ENCODE peak calls at places on chromosomes 7 and 10, in nine cellular contexts. P, M, L, Q, S, A, W, O and H are unnamed samples.

GRCh38 chr7:114303301-114303700 is 111.3 kb upstream of the FOXP2 start:
- DNase-seq in Q (no peak), W (no peak), P (no peak), M (no peak), A (no peak), S (no peak), L (no peak), O (no peak), H (no peak)

GRCh38 chr10:64112697-64113367 is 591.6 kb downstream of the REEP3 start:
- DNase-seq in P (no peak), A (no peak), O (no peak), L (no peak), Q (no peak), S (no peak), W (no peak), M (no peak), H (no peak)

GRCh38 chr10:61621538-61622150 is 41.1 kb upstream of the CABCOCO1 start:
- DNase-seq in Q (no peak), A (no peak), O (no peak), S (no peak), L (no peak), W (no peak), P (no peak), M (no peak), H (no peak)

GRCh38 chr7:79982151-79982770 is 152.4 kb upstream of the GNAI1 start:
- DNase-seq in L (no peak), P (no peak), O (no peak), Q (peak; percentile 70), S (no peak), M (no peak), W (no peak), A (no peak), H (no peak)

GRCh38 chr7:11182736-11183135 is 209.1 kb downstream of the PHF14 start:
- DNase-seq in W (no peak), S (no peak), L (no peak), A (no peak), Q (peak; percentile 76), M (no peak), P (no peak), O (no peak), H (no peak)

GRCh38 chr10:47458466-47459154 is 25.3 kb downstream of the ANXA8 start:
- DNase-seq in L (no peak), O (no peak), P (no peak), S (no peak), M (no peak), A (peak; percentile 65), Q (peak; percentile 89), W (no peak), H (no peak)

GRCh38 chr7:17939670-17940301 is 508 bp downstream of the SNX13 start:
- DNase-seq in P (peak; percentile 46), L (no peak), M (peak; percentile 35), O (peak; percentile 62), A (peak; percentile 58), Q (peak; percentile 35), S (peak; percentile 47), W (peak; percentile 54), H (no peak)

GRCh38 chr10:24778298-24778697 is 54.6 kb upstream of the ARHGAP21 start:
- DNase-seq in S (no peak), W (no peak), P (no peak), Q (no peak), A (no peak), L (no peak), M (no peak), O (no peak), H (no peak)

GRCh38 chr10:77837248-77837924 is 89.2 kb downstream of the DLG5 start:
- DNase-seq in O (no peak), M (no peak), P (peak; percentile 71), L (no peak), Q (peak; percentile 66), S (no peak), A (no peak), W (peak; percentile 31), H (no peak)

GRCh38 chr7:452791-453455 is 66.7 kb downstream of the PDGFA start:
- DNase-seq in A (no peak), P (no peak), W (no peak), O (no peak), S (no peak), Q (no peak), L (no peak), M (no peak), H (peak; percentile 14)

GRCh38 chr7:149568218-149568617 is 70.6 kb upstream of the ZNF746 start:
- DNase-seq in M (no peak), W (no peak), P (no peak), Q (no peak), A (no peak), O (no peak), S (no peak), L (no peak), H (no peak)

GRCh38 chr7:149570784-149571183 is 73.2 kb upstream of the ZNF746 start:
- DNase-seq in P (no peak), M (no peak), Q (no peak), O (no peak), W (no peak), L (no peak), A (no peak), S (no peak), H (no peak)

GRCh38 chr7:149566103-149566502 is 68.5 kb upstream of the ZNF746 start:
- DNase-seq in A (no peak), P (no peak), W (no peak), O (no peak), L (no peak), M (no peak), S (no peak), Q (no peak), H (no peak)

GRCh38 chr7:149569726-149570422 is 72.3 kb upstream of the ZNF746 start:
- DNase-seq in W (no peak), A (peak; percentile 30), P (no peak), Q (no peak), S (no peak), L (no peak), M (no peak), O (no peak), H (no peak)

GRCh38 chr7:149569025-149569725 is 71.6 kb upstream of the ZNF746 start:
- DNase-seq in M (no peak), Q (peak; percentile 92), L (no peak), A (peak; percentile 74), W (no peak), P (no peak), S (no peak), O (no peak), H (no peak)
- H3K4me3 ChIP-seq in M (no peak overlapping the region), Q (no peak overlapping the region), L (no peak overlapping the region), A (peak overlapping the region; percentile 6), W (no peak overlapping the region), P (no peak overlapping the region), S (no peak overlapping the region), O (no peak overlapping the region), H (no peak overlapping the region)

DNA sequence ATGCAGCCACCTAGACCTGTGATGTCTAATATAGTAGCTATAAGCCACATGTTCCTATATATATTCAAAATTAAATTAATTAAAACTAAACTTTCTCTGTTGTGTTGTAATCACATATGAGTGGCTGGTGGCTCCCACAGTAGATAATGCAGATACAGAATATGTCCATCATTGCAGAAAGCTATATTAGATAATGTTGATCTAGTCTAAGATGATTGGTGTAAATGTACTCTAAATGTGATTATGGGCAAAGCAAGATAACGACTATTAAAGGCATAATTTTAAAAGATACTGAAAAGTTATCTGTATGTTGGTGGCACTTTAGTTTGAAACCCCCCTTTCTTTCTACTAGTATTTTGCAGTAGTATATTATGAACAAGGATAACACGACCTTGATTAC is 5.7 kb upstream of the HGF start:
- DNase-seq in Q (no peak), W (no peak), L (no peak), M (no peak), S (no peak), A (no peak), O (no peak), P (no peak), H (no peak)
- H3K4me1 ChIP-seq in Q (peaks cover 4% of the 10 kb centered on the region), W (no peaks in the 10 kb centered on the region), L (peaks cover 5% of the 10 kb centered on the region), M (peaks cover 4% of the 10 kb centered on the region), S (peaks cover under 1% of the 10 kb centered on the region), A (no peaks in the 10 kb centered on the region), O (no peaks in the 10 kb centered on the region), P (peaks cover 13% of the 10 kb centered on the region), H (no peaks in the 10 kb centered on the region)

DNA sequence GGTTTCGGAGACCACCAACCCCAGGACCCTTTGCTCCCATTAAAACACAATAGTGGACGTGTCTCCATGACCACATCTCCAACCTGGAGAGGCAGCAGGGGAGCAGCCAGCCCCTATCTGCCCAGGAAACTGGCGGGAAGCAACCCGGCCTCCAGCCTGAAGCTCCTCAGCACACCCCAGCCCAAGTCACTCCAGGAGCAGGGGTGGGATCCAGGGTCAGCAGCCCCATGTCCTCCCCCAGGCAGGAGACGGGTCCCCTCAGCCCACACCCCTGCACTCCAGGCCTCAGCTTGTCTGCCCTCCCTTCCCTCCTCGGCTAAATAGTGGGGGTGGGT is 601 bp downstream of the ADAM8 start:
- DNase-seq in M (no peak), A (no peak), L (no peak), Q (no peak), S (no peak), W (no peak), P (peak; percentile 11), O (no peak), H (no peak)
- H3K4me3 ChIP-seq in M (peak overlapping the region; percentile 34), A (no peak overlapping the region), L (peak overlapping the region; percentile 50), Q (no peak overlapping the region), S (peak overlapping the region; percentile 28), W (peak overlapping the region; percentile 56), P (peak overlapping the region; percentile 82), O (no peak overlapping the region), H (no peak overlapping the region)

GRCh38 chr7:92987095-92987494 is 130.7 kb downstream of the SAMD9 start:
- DNase-seq in Q (peak; percentile 78), W (no peak), A (no peak), S (no peak), O (no peak), P (no peak), M (no peak), L (no peak), H (no peak)

GRCh38 chr7:92988051-92988450 is 129.7 kb downstream of the SAMD9 start:
- DNase-seq in A (peak; percentile 51), L (no peak), P (no peak), M (no peak), W (no peak), S (no peak), Q (peak; percentile 64), O (no peak), H (no peak)

GRCh38 chr7:92976931-92977330 is 140.6 kb upstream of the CDK6 start:
- DNase-seq in S (no peak), W (no peak), M (no peak), L (no peak), Q (no peak), A (no peak), P (no peak), O (no peak), H (no peak)

GRCh38 chr7:92987543-92987942 is 130.2 kb downstream of the SAMD9 start:
- DNase-seq in A (no peak), S (no peak), P (no peak), M (no peak), L (no peak), W (no peak), O (no peak), Q (peak; percentile 35), H (no peak)

GRCh38 chr7:92982928-92983327 is 134.9 kb downstream of the SAMD9 start:
- DNase-seq in Q (no peak), M (no peak), W (no peak), L (no peak), A (no peak), P (no peak), O (no peak), S (no peak), H (no peak)
- H3K4me1 ChIP-seq in Q (peaks cover 2% of the 10 kb centered on the region), M (no peaks in the 10 kb centered on the region), W (no peaks in the 10 kb centered on the region), L (no peaks in the 10 kb centered on the region), A (no peaks in the 10 kb centered on the region), P (no peaks in the 10 kb centered on the region), O (no peaks in the 10 kb centered on the region), S (no peaks in the 10 kb centered on the region), H (no peaks in the 10 kb centered on the region)